ENCODE peak calls at places on chromosomes 7 and 10, in nine cellular contexts. W, N, C, S, B, E, R, O and V are unnamed samples.

GRCh38 chr10:99630439-99630838 is 10.2 kb upstream of the SLC25A28 start:
- DNase-seq in W (no peak), N (peak; percentile 53), C (no peak), S (no peak), B (no peak), E (no peak), R (no peak), O (no peak), V (no peak)

GRCh38 chr10:75683158-75683557 is 251.7 kb downstream of the LRMDA start:
- DNase-seq in W (no peak), N (no peak), C (no peak), S (no peak), B (no peak), E (no peak), R (no peak), O (no peak), V (no peak)

GRCh38 chr7:107446988-107447387 is 22.9 kb upstream of the GPR22 start:
- DNase-seq in W (no peak), N (peak; percentile 76), C (no peak), S (no peak), B (no peak), E (no peak), R (no peak), O (no peak), V (no peak)

GRCh38 chr7:12110425-12110824 is 100.7 kb upstream of the TMEM106B start:
- DNase-seq in W (no peak), N (no peak), C (no peak), S (no peak), B (no peak), E (no peak), R (no peak), O (no peak), V (no peak)

GRCh38 chr7:92904292-92905131 is 68.1 kb upstream of the CDK6 start:
- DNase-seq in W (no peak), N (peak; percentile 99), C (peak; percentile 97), S (no peak), B (no peak), E (no peak), R (peak; percentile 17), O (no peak), V (no peak)

GRCh38 chr7:2632717-2633537 is 1.1 kb downstream of the TTYH3 start:
- DNase-seq in W (peak; percentile 67), N (peak; percentile 61), C (peak; percentile 75), S (no peak), B (peak; percentile 70), E (peak; percentile 70), R (peak; percentile 61), O (peak; percentile 61), V (no peak)

GRCh38 chr10:43211030-43211429 is 55.8 kb downstream of the RASGEF1A start:
- DNase-seq in W (no peak), N (no peak), C (no peak), S (no peak), B (no peak), E (no peak), R (no peak), O (peak; percentile 1), V (no peak)

GRCh38 chr7:144019457-144019856 is 19.3 kb downstream of the OR6B1 start:
- DNase-seq in W (no peak), N (peak; percentile 68), C (peak; percentile 92), S (no peak), B (no peak), E (peak; percentile 39), R (no peak), O (no peak), V (no peak)

GRCh38 chr10:132536241-132536963 is 1.2 kb upstream of the INPP5A start:
- DNase-seq in W (peak; percentile 51), N (peak; percentile 17), C (no peak), S (no peak), B (no peak), E (no peak), R (no peak), O (peak; percentile 19), V (peak; percentile 72)

GRCh38 chr7:12685550-12685949 is 1.9 kb upstream of the ARL4A start:
- DNase-seq in W (peak; percentile 29), N (no peak), C (peak; percentile 90), S (peak; percentile 30), B (peak; percentile 19), E (peak; percentile 44), R (peak; percentile 25), O (no peak), V (no peak)

GRCh38 chr10:29150010-29150409 is 138.9 kb upstream of the LYZL1 start:
- DNase-seq in W (peak; percentile 88), N (no peak), C (peak; percentile 27), S (no peak), B (peak; percentile 47), E (peak; percentile 41), R (no peak), O (no peak), V (no peak)

GRCh38 chr10:12333382-12334185 is 15.8 kb upstream of the CAMK1D start:
- DNase-seq in W (no peak), N (peak; percentile 98), C (peak; percentile 64), S (no peak), B (peak; percentile 42), E (peak; percentile 78), R (peak; percentile 42), O (peak; percentile 76), V (peak; percentile 83)

DNA sequence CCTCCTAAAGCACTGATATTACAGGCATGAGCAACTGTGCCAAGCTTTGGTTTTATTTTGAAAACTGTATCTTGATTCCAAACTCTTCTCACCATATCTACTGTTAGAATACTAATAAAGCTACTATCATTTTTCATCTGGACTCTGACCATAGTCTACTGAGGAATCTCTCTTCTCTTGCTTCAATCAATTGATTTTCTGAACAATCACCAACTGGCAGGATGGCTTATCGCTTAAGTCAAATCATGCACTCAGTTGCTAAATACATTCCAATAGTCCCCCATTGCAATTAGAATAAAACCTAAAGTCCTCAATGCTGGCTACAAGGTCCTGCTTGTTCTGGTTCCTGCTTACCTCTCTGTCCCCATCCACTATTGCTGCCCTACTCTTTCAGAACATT is 2.3 kb upstream of the APBB1IP start:
- DNase-seq in W (no peak), N (no peak), C (no peak), S (no peak), B (no peak), E (no peak), R (no peak), O (no peak), V (no peak)
- H3K4me1 ChIP-seq in W (no peaks in the 10 kb centered on the region), N (no peaks in the 10 kb centered on the region), C (no peaks in the 10 kb centered on the region), S (no peaks in the 10 kb centered on the region), B (no peaks in the 10 kb centered on the region), E (no peaks in the 10 kb centered on the region), R (peaks cover 9% of the 10 kb centered on the region), O (no peaks in the 10 kb centered on the region), V (peaks cover 10% of the 10 kb centered on the region)

GRCh38 chr7:50141131-50141530 is 48.1 kb upstream of the ZPBP start:
- DNase-seq in W (no peak), N (no peak), C (no peak), S (no peak), B (no peak), E (no peak), R (no peak), O (no peak), V (no peak)
- H3K4me1 ChIP-seq in W (no peaks in the 10 kb centered on the region), N (no peaks in the 10 kb centered on the region), C (no peaks in the 10 kb centered on the region), S (no peaks in the 10 kb centered on the region), B (no peaks in the 10 kb centered on the region), E (no peaks in the 10 kb centered on the region), R (no peaks in the 10 kb centered on the region), O (no peaks in the 10 kb centered on the region), V (no peaks in the 10 kb centered on the region)

GRCh38 chr7:134819401-134819800 is 40.0 kb downstream of the CALD1 start:
- DNase-seq in W (no peak), N (no peak), C (no peak), S (no peak), B (no peak), E (no peak), R (no peak), O (no peak), V (no peak)
- H3K4me1 ChIP-seq in W (no peaks in the 10 kb centered on the region), N (no peaks in the 10 kb centered on the region), C (no peaks in the 10 kb centered on the region), S (no peaks in the 10 kb centered on the region), B (peaks cover 55% of the 10 kb centered on the region), E (peaks cover 17% of the 10 kb centered on the region), R (no peaks in the 10 kb centered on the region), O (no peaks in the 10 kb centered on the region), V (peaks cover 8% of the 10 kb centered on the region)

DNA sequence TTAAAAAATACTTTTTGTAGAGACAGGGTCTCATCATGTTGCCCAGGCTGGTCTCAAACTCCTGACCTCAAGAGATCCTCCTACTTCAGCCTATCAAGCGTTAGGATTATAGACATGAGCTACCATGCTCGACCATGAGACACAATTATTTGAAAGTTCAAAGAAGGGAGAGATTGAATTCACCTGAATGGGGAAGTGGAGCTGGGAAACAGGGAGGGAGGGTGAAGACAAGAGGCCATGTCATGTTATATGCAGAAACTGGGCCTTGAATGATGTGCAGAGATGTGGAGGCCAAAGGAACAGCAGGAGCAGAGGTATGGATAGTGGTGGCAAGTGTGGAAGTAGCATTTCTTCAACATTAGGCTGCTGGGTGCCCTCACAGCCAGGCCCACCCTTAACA is 18.7 kb upstream of the CYCS start:
- DNase-seq in W (no peak), N (no peak), C (no peak), S (no peak), B (no peak), E (no peak), R (no peak), O (no peak), V (no peak)
- H3K4me1 ChIP-seq in W (no peaks in the 10 kb centered on the region), N (no peaks in the 10 kb centered on the region), C (no peaks in the 10 kb centered on the region), S (no peaks in the 10 kb centered on the region), B (no peaks in the 10 kb centered on the region), E (no peaks in the 10 kb centered on the region), R (no peaks in the 10 kb centered on the region), O (no peaks in the 10 kb centered on the region), V (no peaks in the 10 kb centered on the region)

DNA sequence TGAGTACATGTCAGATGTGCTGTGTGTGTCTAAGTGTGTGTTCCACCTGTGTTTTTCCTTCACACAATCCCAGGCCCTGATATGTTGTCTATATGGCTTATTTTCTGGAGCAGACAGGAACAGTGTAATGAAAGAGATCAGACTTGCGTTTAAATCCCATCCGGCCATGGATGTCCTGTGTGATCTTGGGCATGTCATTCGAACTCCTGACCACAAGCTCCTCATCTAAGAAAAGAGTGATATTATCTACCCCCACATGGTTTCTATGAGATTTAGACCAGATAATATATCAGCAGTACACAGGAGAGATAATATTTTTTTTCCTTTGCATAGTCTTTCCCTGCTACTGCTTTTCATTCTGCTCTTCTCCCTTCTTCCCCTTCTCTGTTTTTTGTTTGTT is 37.3 kb downstream of the APBB1IP start:
- DNase-seq in W (no peak), N (no peak), C (no peak), S (no peak), B (no peak), E (no peak), R (no peak), O (no peak), V (no peak)
- H3K4me1 ChIP-seq in W (no peaks in the 10 kb centered on the region), N (no peaks in the 10 kb centered on the region), C (no peaks in the 10 kb centered on the region), S (no peaks in the 10 kb centered on the region), B (no peaks in the 10 kb centered on the region), E (no peaks in the 10 kb centered on the region), R (peaks cover 15% of the 10 kb centered on the region), O (no peaks in the 10 kb centered on the region), V (no peaks in the 10 kb centered on the region)

GRCh38 chr7:28813238-28813962 is 144.7 kb downstream of the TRIL start:
- DNase-seq in W (peak; percentile 17), N (no peak), C (no peak), S (no peak), B (no peak), E (peak; percentile 28), R (no peak), O (no peak), V (no peak)
- H3K4me1 ChIP-seq in W (peaks cover 14% of the 10 kb centered on the region), N (no peaks in the 10 kb centered on the region), C (no peaks in the 10 kb centered on the region), S (no peaks in the 10 kb centered on the region), B (peaks cover 5% of the 10 kb centered on the region), E (no peaks in the 10 kb centered on the region), R (no peaks in the 10 kb centered on the region), O (peaks cover 24% of the 10 kb centered on the region), V (peaks cover 8% of the 10 kb centered on the region)